ENCODE peak calls at places on chromosomes 1 and 21, in six cellular contexts. P, Z, M, X, K and Q are unnamed samples.

GRCh38 chr1:176983786-176984185 is 180.7 kb downstream of the ASTN1 start:
- DNase-seq in P (no peak), Z (no peak), M (no peak), X (no peak), K (no peak), Q (no peak)

GRCh38 chr1:231628207-231628876 is 1.8 kb downstream of the DISC1 start:
- DNase-seq in P (no peak), Z (peak), M (no peak), X (no peak), K (no peak), Q (no peak)

GRCh38 chr1:20633190-20634064 is at the start of gene PINK1:
- DNase-seq in P (peak), Z (peak), M (peak), X (peak), K (peak), Q (peak)

GRCh38 chr1:162219461-162219860 is 150.0 kb downstream of the NOS1AP start:
- DNase-seq in P (no peak), Z (no peak), M (no peak), X (no peak), K (no peak), Q (no peak)

GRCh38 chr1:29682918-29683314 is 446.6 kb downstream of the PTPRU start:
- DNase-seq in P (no peak), Z (no peak), M (no peak), X (peak), K (peak), Q (no peak)

GRCh38 chr1:58201492-58202106 is 344.9 kb downstream of the OMA1 start:
- DNase-seq in P (no peak), Z (no peak), M (no peak), X (no peak), K (no peak), Q (no peak)

GRCh38 chr1:201734776-201735175 is 94.2 kb upstream of the IPO9 start:
- DNase-seq in P (no peak), Z (no peak), M (no peak), X (no peak), K (no peak), Q (no peak)

GRCh38 chr1:43243299-43243698 is 26.5 kb upstream of the TMEM125 start:
- DNase-seq in P (no peak), Z (no peak), M (no peak), X (no peak), K (no peak), Q (no peak)

GRCh38 chr1:117576236-117576635 is 29.6 kb upstream of the TENT5C start:
- DNase-seq in P (no peak), Z (no peak), M (no peak), X (no peak), K (no peak), Q (no peak)

GRCh38 chr1:20552728-20553571 is 577 bp downstream of the FAM43B start:
- DNase-seq in P (no peak), Z (peak), M (no peak), X (no peak), K (no peak), Q (no peak)

GRCh38 chr1:48526045-48526714 is 54.2 kb upstream of the SPATA6 start:
- DNase-seq in P (no peak), Z (no peak), M (no peak), X (peak), K (no peak), Q (no peak)

GRCh38 chr21:28480091-28480869 is 512.4 kb downstream of the LTN1 start:
- DNase-seq in P (no peak), Z (no peak), M (no peak), X (no peak), K (no peak), Q (no peak)

GRCh38 chr1:172450524-172450885 is 6.6 kb upstream of the PIGC start:
- DNase-seq in P (no peak), Z (peak), M (no peak), X (no peak), K (no peak), Q (peak)

GRCh38 chr1:156421062-156421938 is 52.3 kb downstream of the RHBG start:
- DNase-seq in P (no peak), Z (peak), M (peak), X (peak), K (peak), Q (no peak)

GRCh38 chr1:7295946-7296345 is 475.1 kb upstream of the VAMP3 start:
- DNase-seq in P (no peak), Z (no peak), M (no peak), X (no peak), K (no peak), Q (no peak)

GRCh38 chr1:233261206-233261605 is 34.3 kb downstream of the PCNX2 start:
- DNase-seq in P (no peak), Z (no peak), M (no peak), X (no peak), K (no peak), Q (no peak)

GRCh38 chr1:210482936-210483642 is 154.4 kb downstream of the HHAT start:
- DNase-seq in P (no peak), Z (no peak), M (no peak), X (no peak), K (no peak), Q (no peak)

GRCh38 chr21:10273196-10273595 is 248.2 kb upstream of the TPTE start:
- DNase-seq in P (no peak), Z (peak), M (no peak), X (no peak), K (no peak), Q (no peak)

GRCh38 chr1:116496380-116496779 is 74.4 kb downstream of the CD58 start:
- DNase-seq in P (no peak), Z (no peak), M (no peak), X (no peak), K (no peak), Q (peak)

GRCh38 chr1:43796111-43796581 is 88.8 kb downstream of the ST3GAL3 start:
- DNase-seq in P (no peak), Z (no peak), M (no peak), X (no peak), K (no peak), Q (peak)

DNA sequence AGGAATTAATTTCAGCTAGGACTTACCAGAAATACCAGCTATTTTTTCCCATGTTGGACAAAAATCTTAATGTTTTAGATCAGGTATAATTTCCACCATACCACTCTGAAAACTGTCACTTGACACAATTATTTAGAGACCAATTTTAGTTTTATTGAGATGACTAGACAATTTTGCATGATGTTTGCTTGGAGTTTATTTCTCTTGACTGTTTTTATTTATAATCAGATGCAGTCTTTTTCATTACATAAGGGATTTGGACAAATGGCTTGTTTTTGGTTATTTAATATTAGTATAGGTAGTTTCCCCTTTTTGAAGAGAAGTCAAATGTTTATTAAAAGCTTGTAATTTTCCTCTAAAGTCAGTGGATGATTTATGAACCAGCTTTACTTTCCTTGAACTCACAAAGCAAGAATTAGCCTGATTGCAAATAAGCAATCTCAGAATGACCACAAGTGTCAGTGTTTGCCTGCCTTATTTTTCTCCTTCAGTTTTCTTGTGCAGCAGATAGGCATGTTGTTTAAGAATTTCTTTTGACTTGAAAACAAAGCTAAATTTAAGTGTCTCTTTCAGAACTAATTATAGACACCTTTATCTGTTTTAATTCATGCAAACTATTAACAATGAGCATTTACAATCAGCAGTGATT is 3.8 kb upstream of the B3GALT2 start:
- DNase-seq in P (no peak), Z (peak), M (no peak), X (no peak), K (no peak), Q (no peak)
- TF ChIP-seq CTCF in P (no peak), Z (no peak), M (peak), X (no peak), K (no peak), Q (no peak)

GRCh38 chr1:174766727-174767126 is 233.0 kb upstream of the CACYBP start:
- DNase-seq in P (no peak), Z (no peak), M (no peak), X (no peak), K (no peak), Q (no peak)
- TF ChIP-seq POLR2AphosphoS5 in P (no peak), Z (no peak), M (no peak), X (no peak), K (no peak), Q (no peak)

GRCh38 chr1:18109756-18110597 is 2.4 kb downstream of the IGSF21 start:
- DNase-seq in P (peak), Z (no peak), M (no peak), X (peak), K (peak), Q (no peak)
- TF ChIP-seq CTCF in P (peak), Z (no peak), M (no peak), X (no peak), K (no peak), Q (no peak)

DNA sequence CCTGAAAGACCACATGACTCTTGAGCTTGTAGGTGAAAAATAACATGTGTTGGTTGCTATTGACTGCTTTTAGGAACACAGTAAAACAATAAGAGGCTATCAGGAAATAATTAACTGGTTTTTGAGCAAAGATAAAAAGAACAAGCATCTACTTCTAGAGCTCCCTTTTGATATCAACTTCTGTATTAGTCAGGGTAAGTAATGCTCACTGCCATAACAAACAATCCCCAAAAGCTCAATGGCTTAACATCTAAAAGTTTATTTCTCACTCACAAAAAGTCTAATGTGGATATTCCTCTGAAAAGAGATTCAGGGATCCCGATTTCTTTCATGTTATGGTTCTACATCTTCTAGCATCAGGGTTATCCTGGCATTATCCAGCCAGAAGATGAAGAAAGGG is 25.3 kb upstream of the PROX1 start:
- DNase-seq in P (no peak), Z (no peak), M (no peak), X (no peak), K (no peak), Q (no peak)
- TF ChIP-seq POLR2AphosphoS5 in P (no peak), Z (no peak), M (no peak), X (no peak), K (no peak), Q (no peak)

GRCh38 chr1:226661965-226662364 is 77.1 kb downstream of the ITPKB start:
- DNase-seq in P (no peak), Z (no peak), M (no peak), X (no peak), K (no peak), Q (no peak)
- TF ChIP-seq CTCF in P (no peak), Z (no peak), M (no peak), X (no peak), K (no peak), Q (no peak)

DNA sequence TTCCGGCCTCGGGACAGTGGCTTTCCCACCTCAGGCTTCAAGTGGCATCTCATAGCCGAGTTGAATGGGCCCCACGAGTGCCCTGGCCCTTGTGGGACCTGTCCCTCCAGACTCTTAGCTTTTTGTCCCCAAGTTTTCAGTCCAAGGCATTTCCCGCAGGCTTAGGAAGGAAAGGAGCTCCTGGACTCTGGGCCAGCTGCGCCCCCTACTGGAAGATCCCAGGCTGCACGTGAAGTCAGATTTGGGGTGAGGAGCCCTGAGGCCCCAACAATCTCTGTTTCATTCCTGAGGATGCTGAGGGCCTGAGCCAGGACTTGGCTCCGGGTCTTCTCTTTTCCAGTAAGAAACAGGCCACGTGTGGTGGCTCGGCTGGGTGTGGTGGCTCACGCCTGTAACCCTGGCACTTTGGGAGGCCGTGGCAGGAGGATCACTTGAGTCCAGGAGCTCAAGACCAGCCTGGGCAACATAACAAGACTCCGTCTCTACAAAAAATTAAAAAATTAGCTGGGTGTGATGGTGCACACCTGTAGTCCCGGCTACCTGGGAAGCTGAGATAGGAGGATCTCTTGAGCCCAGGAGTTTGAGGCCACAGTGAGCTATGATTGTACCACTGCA is 67.4 kb downstream of the ARHGEF10L start:
- DNase-seq in P (peak), Z (peak), M (peak), X (peak), K (peak), Q (peak)
- TF ChIP-seq POLR2AphosphoS5 in P (no peak), Z (no peak), M (no peak), X (peak), K (no peak), Q (no peak)